ENCODE peak calls at places on chromosomes 4 and X, in six cellular contexts. P is activated T-cell treated with anti-CD3 and anti-CD28 coated beads, Interleukin-2, amount 50 U/mL, for 4 hours; D is lower lobe of right lung; X is K562; N is effector memory CD8-positive, alpha-beta T cell; G is left lung. A is an unnamed sample.
A peak's percentile ranks its signal among the peaks of the same experiment; 100 is the strongest.

GRCh38 chr4:61336488-61336887 is 136.4 kb downstream of the ADGRL3 start:
- ATAC-seq in G (no peak), D (no peak), X (no peak), N (no peak), P (no peak), A (no peak)

GRCh38 chrX:50871922-50872453 is 38.5 kb upstream of the BMP15 start:
- ATAC-seq in D (no peak), X (no peak), G (peak; percentile 14), N (no peak), P (no peak), A (no peak)

GRCh38 chrX:71285929-71286328 is 2.5 kb downstream of the NONO start:
- ATAC-seq in D (no peak), N (no peak), P (no peak), G (no peak), X (no peak), A (no peak)

GRCh38 chrX:34557733-34558132 is 99.4 kb downstream of the TMEM47 start:
- ATAC-seq in G (no peak), X (no peak), P (no peak), N (no peak), D (no peak), A (no peak)

GRCh38 chr4:2365054-2365912 is 53.2 kb downstream of the ZFYVE28 start:
- ATAC-seq in N (peak; percentile 41), D (peak; percentile 6), G (peak; percentile 5), P (peak; percentile 41), X (peak; percentile 76), A (no peak)

GRCh38 chr4:15779336-15779735 is 1.2 kb downstream of the CD38 start:
- ATAC-seq in X (no peak), N (no peak), P (no peak), D (peak; percentile 72), G (peak; percentile 75), A (no peak)

GRCh38 chr4:150283689-150284088 is 205.4 kb downstream of the DCLK2 start:
- ATAC-seq in N (no peak), D (no peak), X (no peak), P (no peak), G (no peak), A (no peak)

GRCh38 chrX:120727911-120728310 is 98.1 kb upstream of the C1GALT1C1 start:
- ATAC-seq in D (no peak), N (no peak), P (no peak), X (no peak), G (no peak), A (no peak)

GRCh38 chr4:169810325-169811323 is 52.9 kb upstream of the HPF1 start:
- ATAC-seq in D (peak; percentile 29), P (no peak), X (peak; percentile 90), G (peak; percentile 75), N (no peak), A (no peak)

GRCh38 chr4:153543351-153543750 is 77.2 kb downstream of the TMEM131L start:
- ATAC-seq in N (no peak), D (no peak), P (no peak), X (no peak), G (no peak), A (no peak)

GRCh38 chrX:120350458-120351138 is 11.3 kb upstream of the ATP1B4 start:
- ATAC-seq in G (no peak), P (no peak), D (no peak), X (no peak), N (no peak), A (no peak)

GRCh38 chr4:69069085-69069484 is 27.2 kb upstream of the UGT2B7 start:
- ATAC-seq in D (no peak), X (no peak), G (no peak), P (no peak), N (no peak), A (no peak)

A was measured in stimulated activated memory B cell treated with anti-CD40 and anti-IgM and Interleukin-4, amounts not matched to agents 10 μg/mL and 1 μg/mL and 100 μg/mL, for 72 hours.